ENCODE peak calls at places on chromosomes 1 and 21, in four cellular contexts. One of them, this sample, is unnamed.

GRCh38 chr1:230507671-230508407 is 81.7 kb upstream of the PGBD5 start:
- DNase-seq in Ammon's horn: peak; percentile 84
- DNase-seq in NCI-H446: peak; percentile 75
- DNase-seq in right cardiac atrium: peak; percentile 81
- DNase-seq in this sample: no peak

GRCh38 chr1:59498640-59499039 is 201.7 kb downstream of the FGGY start:
- DNase-seq in right cardiac atrium: no peak
- DNase-seq in Ammon's horn: peak; percentile 22
- DNase-seq in NCI-H446: peak; percentile 69
- DNase-seq in this sample: no peak

GRCh38 chr21:43694437-43695079 is 24.4 kb upstream of the PDXK start:
- DNase-seq in Ammon's horn: no peak
- DNase-seq in NCI-H446: no peak
- DNase-seq in right cardiac atrium: no peak
- DNase-seq in this sample: no peak

GRCh38 chr1:25548601-25549000 is 5.2 kb downstream of the LDLRAP1 start:
- DNase-seq in NCI-H446: no peak
- DNase-seq in Ammon's horn: no peak
- DNase-seq in right cardiac atrium: no peak
- DNase-seq in this sample: no peak

GRCh38 chr1:71294178-71294577 is 213.3 kb upstream of the ZRANB2 start:
- DNase-seq in Ammon's horn: no peak
- DNase-seq in right cardiac atrium: no peak
- DNase-seq in NCI-H446: no peak
- DNase-seq in this sample: no peak

GRCh38 chr1:230636575-230637163 is 5.6 kb upstream of the COG2 start:
- DNase-seq in right cardiac atrium: no peak
- DNase-seq in NCI-H446: no peak
- DNase-seq in Ammon's horn: no peak
- DNase-seq in this sample: no peak

GRCh38 chr21:22764222-22764621 is 1766.0 kb downstream of the NCAM2 start:
- DNase-seq in right cardiac atrium: no peak
- DNase-seq in NCI-H446: no peak
- DNase-seq in Ammon's horn: no peak
- DNase-seq in this sample: no peak

GRCh38 chr1:10575616-10576015 is 100.9 kb downstream of the PEX14 start:
- DNase-seq in Ammon's horn: no peak
- DNase-seq in NCI-H446: no peak
- DNase-seq in right cardiac atrium: no peak
- DNase-seq in this sample: no peak

GRCh38 chr1:42319128-42319851 is 15.7 kb downstream of the FOXJ3 start:
- DNase-seq in NCI-H446: no peak
- DNase-seq in Ammon's horn: no peak
- DNase-seq in right cardiac atrium: no peak
- DNase-seq in this sample: no peak

GRCh38 chr1:153597206-153597605 is 15.7 kb downstream of the S100A16 start:
- DNase-seq in right cardiac atrium: no peak
- DNase-seq in Ammon's horn: no peak
- DNase-seq in NCI-H446: no peak
- DNase-seq in this sample: no peak

GRCh38 chr21:14452031-14452778 is 69.3 kb upstream of the HSPA13 start:
- DNase-seq in Ammon's horn: no peak
- DNase-seq in NCI-H446: no peak
- DNase-seq in right cardiac atrium: no peak
- DNase-seq in this sample: no peak

GRCh38 chr1:163442940-163443339 is 121.2 kb downstream of the NUF2 start:
- DNase-seq in Ammon's horn: no peak
- DNase-seq in right cardiac atrium: no peak
- DNase-seq in NCI-H446: no peak
- DNase-seq in this sample: no peak

GRCh38 chr1:86868477-86868876 is 45.4 kb downstream of the SELENOF start:
- DNase-seq in NCI-H446: peak; percentile 8
- DNase-seq in Ammon's horn: no peak
- DNase-seq in right cardiac atrium: no peak
- DNase-seq in this sample: no peak

GRCh38 chr1:13921190-13921589 is 221.2 kb downstream of the PRDM2 start:
- DNase-seq in NCI-H446: no peak
- DNase-seq in Ammon's horn: no peak
- DNase-seq in right cardiac atrium: no peak
- DNase-seq in this sample: no peak

GRCh38 chr1:89125571-89126233 is at the start of gene GBP2:
- DNase-seq in right cardiac atrium: peak; percentile 50
- DNase-seq in Ammon's horn: peak; percentile 65
- DNase-seq in NCI-H446: peak; percentile 34
- DNase-seq in this sample: no peak

GRCh38 chr21:37367301-37367757 is 756 bp downstream of the DYRK1A start:
- DNase-seq in Ammon's horn: peak; percentile 9
- DNase-seq in right cardiac atrium: no peak
- DNase-seq in NCI-H446: no peak
- DNase-seq in this sample: no peak

GRCh38 chr21:44854391-44854663 is 19.2 kb downstream of the PTTG1IP start:
- DNase-seq in right cardiac atrium: no peak
- DNase-seq in Ammon's horn: no peak
- DNase-seq in NCI-H446: no peak
- DNase-seq in this sample: no peak

GRCh38 chr1:41371630-41372599 is 10.7 kb downstream of the FOXO6 start:
- DNase-seq in NCI-H446: peak; percentile 97
- DNase-seq in right cardiac atrium: peak; percentile 68
- DNase-seq in Ammon's horn: peak; percentile 87
- DNase-seq in this sample: no peak

GRCh38 chr1:157040802-157041201 is 4.7 kb downstream of the ARHGEF11 start:
- DNase-seq in NCI-H446: no peak
- DNase-seq in right cardiac atrium: no peak
- DNase-seq in Ammon's horn: no peak
- DNase-seq in this sample: no peak

GRCh38 chr21:36337099-36337509 is 17.1 kb downstream of the MORC3 start:
- DNase-seq in NCI-H446: no peak
- DNase-seq in Ammon's horn: no peak
- DNase-seq in right cardiac atrium: no peak
- DNase-seq in this sample: no peak

GRCh38 chr21:37454869-37455503 is 88.4 kb downstream of the DYRK1A start:
- DNase-seq in right cardiac atrium: no peak
- DNase-seq in Ammon's horn: no peak
- DNase-seq in NCI-H446: no peak
- DNase-seq in this sample: no peak

GRCh38 chr1:205495237-205495823 is 9.1 kb upstream of the CDK18 start:
- DNase-seq in NCI-H446: peak; percentile 90
- DNase-seq in right cardiac atrium: peak; percentile 80
- DNase-seq in Ammon's horn: peak; percentile 75
- DNase-seq in this sample: no peak

GRCh38 chr1:206814716-206815341 is 42.5 kb upstream of the IL10 start:
- DNase-seq in right cardiac atrium: peak; percentile 67
- DNase-seq in NCI-H446: peak; percentile 98
- DNase-seq in Ammon's horn: no peak
- DNase-seq in this sample: no peak

GRCh38 chr1:8089535-8090228 is 63.6 kb upstream of the ERRFI1 start:
- DNase-seq in Ammon's horn: peak; percentile 9
- DNase-seq in right cardiac atrium: no peak
- DNase-seq in NCI-H446: no peak
- DNase-seq in this sample: no peak

GRCh38 chr21:37700641-37701202 is 215.5 kb downstream of the KCNJ6 start:
- DNase-seq in right cardiac atrium: no peak
- DNase-seq in NCI-H446: peak; percentile 91
- DNase-seq in Ammon's horn: peak; percentile 76
- DNase-seq in this sample: peak; percentile 41

GRCh38 chr1:6544831-6545230 is 9.5 kb downstream of the NOL9 start:
- DNase-seq in right cardiac atrium: no peak
- DNase-seq in NCI-H446: no peak
- DNase-seq in Ammon's horn: no peak
- DNase-seq in this sample: no peak

GRCh38 chr1:228011721-228012311 is 5.0 kb downstream of the WNT3A start:
- DNase-seq in NCI-H446: no peak
- DNase-seq in Ammon's horn: no peak
- DNase-seq in right cardiac atrium: peak; percentile 22
- DNase-seq in this sample: no peak

GRCh38 chr1:236204656-236205055 is 62.3 kb downstream of the GPR137B start:
- DNase-seq in Ammon's horn: no peak
- DNase-seq in right cardiac atrium: no peak
- DNase-seq in NCI-H446: no peak
- DNase-seq in this sample: no peak

GRCh38 chr1:92790867-92791266 is 6.0 kb upstream of the EVI5 start:
- DNase-seq in Ammon's horn: no peak
- DNase-seq in right cardiac atrium: no peak
- DNase-seq in NCI-H446: no peak
- DNase-seq in this sample: no peak

GRCh38 chr1:88753506-88753905 is 69.4 kb downstream of the PKN2 start:
- DNase-seq in NCI-H446: no peak
- DNase-seq in Ammon's horn: no peak
- DNase-seq in right cardiac atrium: no peak
- DNase-seq in this sample: no peak